ENCODE peak calls at places on chromosomes 6 and 20, in ten cellular contexts. One of them, this sample, is unnamed.
A peak's percentile ranks its signal among the peaks of the same experiment; 100 is the strongest.

GRCh38 chr6:99241905-99242534 is 107.5 kb downstream of the FAXC start:
- ATAC-seq in left lung: peak; percentile 70
- ATAC-seq in heart right ventricle: no peak
- ATAC-seq in aorta: no peak
- ATAC-seq in gastroesophageal sphincter: no peak
- ATAC-seq in CD4-positive, alpha-beta T cell: no peak
- ATAC-seq in omental fat pad: no peak
- ATAC-seq in left cardiac atrium: no peak
- ATAC-seq in RWPE2: peak; percentile 46
- ATAC-seq in stimulated activated effector memory CD8-positive, alpha-beta T cell treated with anti-CD3 and anti-CD28 coated beads, Interleukin-12 subunit alpha, Interleukin-12 subunit beta, amount 100 ng/mL, for 72 hours: no peak
- ATAC-seq in this sample: no peak

GRCh38 chr6:33610057-33610456 is 11.1 kb upstream of the ITPR3 start:
- ATAC-seq in left lung: no peak
- ATAC-seq in heart right ventricle: peak; percentile 68
- ATAC-seq in aorta: no peak
- ATAC-seq in gastroesophageal sphincter: peak; percentile 27
- ATAC-seq in CD4-positive, alpha-beta T cell: no peak
- ATAC-seq in omental fat pad: no peak
- ATAC-seq in left cardiac atrium: peak; percentile 51
- ATAC-seq in RWPE2: no peak
- ATAC-seq in stimulated activated effector memory CD8-positive, alpha-beta T cell treated with anti-CD3 and anti-CD28 coated beads, Interleukin-12 subunit alpha, Interleukin-12 subunit beta, amount 100 ng/mL, for 72 hours: no peak
- ATAC-seq in this sample: no peak

GRCh38 chr6:1395941-1396908 is 6.8 kb downstream of the FOXF2 start:
- ATAC-seq in left lung: no peak
- ATAC-seq in heart right ventricle: no peak
- ATAC-seq in aorta: no peak
- ATAC-seq in gastroesophageal sphincter: no peak
- ATAC-seq in CD4-positive, alpha-beta T cell: no peak
- ATAC-seq in omental fat pad: no peak
- ATAC-seq in left cardiac atrium: no peak
- ATAC-seq in RWPE2: no peak
- ATAC-seq in stimulated activated effector memory CD8-positive, alpha-beta T cell treated with anti-CD3 and anti-CD28 coated beads, Interleukin-12 subunit alpha, Interleukin-12 subunit beta, amount 100 ng/mL, for 72 hours: no peak
- ATAC-seq in this sample: no peak

GRCh38 chr6:165843121-165843520 is 180.1 kb upstream of the PDE10A start:
- ATAC-seq in left lung: no peak
- ATAC-seq in heart right ventricle: peak; percentile 33
- ATAC-seq in aorta: no peak
- ATAC-seq in gastroesophageal sphincter: no peak
- ATAC-seq in CD4-positive, alpha-beta T cell: no peak
- ATAC-seq in omental fat pad: no peak
- ATAC-seq in left cardiac atrium: no peak
- ATAC-seq in RWPE2: no peak
- ATAC-seq in stimulated activated effector memory CD8-positive, alpha-beta T cell treated with anti-CD3 and anti-CD28 coated beads, Interleukin-12 subunit alpha, Interleukin-12 subunit beta, amount 100 ng/mL, for 72 hours: peak; percentile 13
- ATAC-seq in this sample: no peak

GRCh38 chr6:36627801-36628246 is 33.7 kb downstream of the SRSF3 start:
- ATAC-seq in left lung: peak; percentile 71
- ATAC-seq in heart right ventricle: peak; percentile 72
- ATAC-seq in aorta: peak; percentile 83
- ATAC-seq in gastroesophageal sphincter: peak; percentile 69
- ATAC-seq in CD4-positive, alpha-beta T cell: no peak
- ATAC-seq in omental fat pad: peak; percentile 69
- ATAC-seq in left cardiac atrium: peak; percentile 73
- ATAC-seq in RWPE2: no peak
- ATAC-seq in stimulated activated effector memory CD8-positive, alpha-beta T cell treated with anti-CD3 and anti-CD28 coated beads, Interleukin-12 subunit alpha, Interleukin-12 subunit beta, amount 100 ng/mL, for 72 hours: no peak
- ATAC-seq in this sample: peak; percentile 63

GRCh38 chr6:24513602-24514001 is 18.8 kb downstream of the ALDH5A1 start:
- ATAC-seq in left lung: no peak
- ATAC-seq in heart right ventricle: no peak
- ATAC-seq in aorta: no peak
- ATAC-seq in gastroesophageal sphincter: no peak
- ATAC-seq in CD4-positive, alpha-beta T cell: no peak
- ATAC-seq in omental fat pad: no peak
- ATAC-seq in left cardiac atrium: no peak
- ATAC-seq in RWPE2: no peak
- ATAC-seq in stimulated activated effector memory CD8-positive, alpha-beta T cell treated with anti-CD3 and anti-CD28 coated beads, Interleukin-12 subunit alpha, Interleukin-12 subunit beta, amount 100 ng/mL, for 72 hours: no peak
- ATAC-seq in this sample: no peak

GRCh38 chr6:22954749-22955385 is 385.5 kb downstream of the HDGFL1 start:
- ATAC-seq in left lung: peak; percentile 90
- ATAC-seq in heart right ventricle: no peak
- ATAC-seq in aorta: no peak
- ATAC-seq in gastroesophageal sphincter: no peak
- ATAC-seq in CD4-positive, alpha-beta T cell: no peak
- ATAC-seq in omental fat pad: peak; percentile 57
- ATAC-seq in left cardiac atrium: no peak
- ATAC-seq in RWPE2: peak; percentile 67
- ATAC-seq in stimulated activated effector memory CD8-positive, alpha-beta T cell treated with anti-CD3 and anti-CD28 coated beads, Interleukin-12 subunit alpha, Interleukin-12 subunit beta, amount 100 ng/mL, for 72 hours: no peak
- ATAC-seq in this sample: no peak

GRCh38 chr6:36616888-36617521 is 22.8 kb downstream of the SRSF3 start:
- ATAC-seq in left lung: peak; percentile 85
- ATAC-seq in heart right ventricle: peak; percentile 61
- ATAC-seq in aorta: peak; percentile 51
- ATAC-seq in gastroesophageal sphincter: no peak
- ATAC-seq in CD4-positive, alpha-beta T cell: no peak
- ATAC-seq in omental fat pad: peak; percentile 49
- ATAC-seq in left cardiac atrium: peak; percentile 66
- ATAC-seq in RWPE2: peak; percentile 91
- ATAC-seq in stimulated activated effector memory CD8-positive, alpha-beta T cell treated with anti-CD3 and anti-CD28 coated beads, Interleukin-12 subunit alpha, Interleukin-12 subunit beta, amount 100 ng/mL, for 72 hours: peak; percentile 73
- ATAC-seq in this sample: peak; percentile 92

GRCh38 chr20:38113401-38114325 is 51.4 kb downstream of the TGM2 start:
- ATAC-seq in left lung: no peak
- ATAC-seq in heart right ventricle: no peak
- ATAC-seq in aorta: no peak
- ATAC-seq in gastroesophageal sphincter: no peak
- ATAC-seq in CD4-positive, alpha-beta T cell: no peak
- ATAC-seq in omental fat pad: no peak
- ATAC-seq in left cardiac atrium: no peak
- ATAC-seq in RWPE2: no peak
- ATAC-seq in stimulated activated effector memory CD8-positive, alpha-beta T cell treated with anti-CD3 and anti-CD28 coated beads, Interleukin-12 subunit alpha, Interleukin-12 subunit beta, amount 100 ng/mL, for 72 hours: no peak
- ATAC-seq in this sample: no peak

GRCh38 chr6:27592107-27592480 is 119.2 kb upstream of the ZNF184 start:
- ATAC-seq in left lung: no peak
- ATAC-seq in heart right ventricle: no peak
- ATAC-seq in aorta: no peak
- ATAC-seq in gastroesophageal sphincter: no peak
- ATAC-seq in CD4-positive, alpha-beta T cell: no peak
- ATAC-seq in omental fat pad: no peak
- ATAC-seq in left cardiac atrium: no peak
- ATAC-seq in RWPE2: peak; percentile 57
- ATAC-seq in stimulated activated effector memory CD8-positive, alpha-beta T cell treated with anti-CD3 and anti-CD28 coated beads, Interleukin-12 subunit alpha, Interleukin-12 subunit beta, amount 100 ng/mL, for 72 hours: peak; percentile 47
- ATAC-seq in this sample: no peak

GRCh38 chr20:38630727-38631126 is 29.1 kb downstream of the ARHGAP40 start:
- ATAC-seq in left lung: no peak
- ATAC-seq in heart right ventricle: no peak
- ATAC-seq in aorta: no peak
- ATAC-seq in gastroesophageal sphincter: no peak
- ATAC-seq in CD4-positive, alpha-beta T cell: no peak
- ATAC-seq in omental fat pad: no peak
- ATAC-seq in left cardiac atrium: no peak
- ATAC-seq in RWPE2: peak; percentile 9
- ATAC-seq in stimulated activated effector memory CD8-positive, alpha-beta T cell treated with anti-CD3 and anti-CD28 coated beads, Interleukin-12 subunit alpha, Interleukin-12 subunit beta, amount 100 ng/mL, for 72 hours: no peak
- ATAC-seq in this sample: no peak

GRCh38 chr6:78810146-78810545 is 57.2 kb upstream of the IRAK1BP1 start:
- ATAC-seq in left lung: peak; percentile 70
- ATAC-seq in heart right ventricle: no peak
- ATAC-seq in aorta: no peak
- ATAC-seq in gastroesophageal sphincter: no peak
- ATAC-seq in CD4-positive, alpha-beta T cell: no peak
- ATAC-seq in omental fat pad: no peak
- ATAC-seq in left cardiac atrium: no peak
- ATAC-seq in RWPE2: peak; percentile 55
- ATAC-seq in stimulated activated effector memory CD8-positive, alpha-beta T cell treated with anti-CD3 and anti-CD28 coated beads, Interleukin-12 subunit alpha, Interleukin-12 subunit beta, amount 100 ng/mL, for 72 hours: no peak
- ATAC-seq in this sample: peak; percentile 81

This sample was measured in esophagus mucosa.